ENCODE peak calls at places on chromosomes 12 and 14, in five cellular contexts. One of them, this sample, is unnamed.

GRCh38 chr12:12008931-12009611 is 61.7 kb upstream of the BCL2L14 start:
- DNase-seq in NB4: peak
- DNase-seq in GM12878: peak
- DNase-seq in HepG2: no peak
- DNase-seq in K562: no peak
- DNase-seq in this sample: no peak

GRCh38 chr12:100942984-100943749 is 148.6 kb downstream of the ANO4 start:
- DNase-seq in K562: no peak
- DNase-seq in HepG2: no peak
- DNase-seq in GM12878: no peak
- DNase-seq in NB4: no peak
- DNase-seq in this sample: no peak

GRCh38 chr12:52063081-52063985 is 6.4 kb upstream of the ATG101 start:
- DNase-seq in NB4: no peak
- DNase-seq in GM12878: no peak
- DNase-seq in K562: peak
- DNase-seq in HepG2: no peak
- DNase-seq in this sample: no peak

GRCh38 chr12:132066345-132066685 is 77.8 kb downstream of the DDX51 start:
- DNase-seq in K562: no peak
- DNase-seq in NB4: peak
- DNase-seq in GM12878: peak
- DNase-seq in HepG2: no peak
- DNase-seq in this sample: no peak

GRCh38 chr12:28059678-28060077 is 87.1 kb upstream of the PTHLH start:
- DNase-seq in HepG2: no peak
- DNase-seq in GM12878: no peak
- DNase-seq in K562: no peak
- DNase-seq in NB4: no peak
- DNase-seq in this sample: no peak

GRCh38 chr12:62247242-62247641 is 13.0 kb upstream of the USP15 start:
- DNase-seq in GM12878: no peak
- DNase-seq in NB4: no peak
- DNase-seq in HepG2: no peak
- DNase-seq in K562: no peak
- DNase-seq in this sample: no peak

GRCh38 chr12:99027491-99027890 is 382.4 kb downstream of the APAF1 start:
- DNase-seq in HepG2: no peak
- DNase-seq in GM12878: no peak
- DNase-seq in K562: no peak
- DNase-seq in NB4: no peak
- DNase-seq in this sample: no peak

GRCh38 chr12:4031703-4032291 is 158.6 kb upstream of the PARP11 start:
- DNase-seq in HepG2: no peak
- DNase-seq in K562: no peak
- DNase-seq in GM12878: no peak
- DNase-seq in NB4: no peak
- DNase-seq in this sample: peak

GRCh38 chr14:104436741-104437701 is 142.5 kb upstream of the C14orf180 start:
- DNase-seq in NB4: no peak
- DNase-seq in GM12878: no peak
- DNase-seq in HepG2: no peak
- DNase-seq in K562: peak
- DNase-seq in this sample: no peak

GRCh38 chr14:101033006-101033405 is 129.5 kb upstream of the RTL1 start:
- DNase-seq in NB4: no peak
- DNase-seq in HepG2: no peak
- DNase-seq in GM12878: no peak
- DNase-seq in K562: no peak
- DNase-seq in this sample: no peak

GRCh38 chr14:51118993-51119392 is 24.1 kb upstream of the TRIM9 start:
- DNase-seq in GM12878: no peak
- DNase-seq in HepG2: no peak
- DNase-seq in K562: no peak
- DNase-seq in NB4: peak
- DNase-seq in this sample: no peak

GRCh38 chr12:106954462-106955376 is 988 bp upstream of the TMEM263 start:
- DNase-seq in K562: peak
- DNase-seq in NB4: peak
- DNase-seq in GM12878: no peak
- DNase-seq in HepG2: no peak
- DNase-seq in this sample: peak

GRCh38 chr14:85487215-85487614 is 42.7 kb upstream of the FLRT2 start:
- DNase-seq in GM12878: no peak
- DNase-seq in K562: no peak
- DNase-seq in HepG2: no peak
- DNase-seq in NB4: no peak
- DNase-seq in this sample: no peak

GRCh38 chr12:115349711-115350110 is 665.7 kb upstream of the TBX3 start:
- DNase-seq in K562: no peak
- DNase-seq in GM12878: no peak
- DNase-seq in HepG2: no peak
- DNase-seq in NB4: no peak
- DNase-seq in this sample: no peak

GRCh38 chr14:55130194-55130550 is 1.1 kb downstream of the LGALS3 start:
- DNase-seq in K562: no peak
- DNase-seq in HepG2: peak
- DNase-seq in GM12878: no peak
- DNase-seq in NB4: no peak
- DNase-seq in this sample: no peak

GRCh38 chr12:32970465-32971110 is 74.0 kb upstream of the PKP2 start:
- DNase-seq in K562: no peak
- DNase-seq in HepG2: no peak
- DNase-seq in GM12878: no peak
- DNase-seq in NB4: no peak
- DNase-seq in this sample: no peak

DNA sequence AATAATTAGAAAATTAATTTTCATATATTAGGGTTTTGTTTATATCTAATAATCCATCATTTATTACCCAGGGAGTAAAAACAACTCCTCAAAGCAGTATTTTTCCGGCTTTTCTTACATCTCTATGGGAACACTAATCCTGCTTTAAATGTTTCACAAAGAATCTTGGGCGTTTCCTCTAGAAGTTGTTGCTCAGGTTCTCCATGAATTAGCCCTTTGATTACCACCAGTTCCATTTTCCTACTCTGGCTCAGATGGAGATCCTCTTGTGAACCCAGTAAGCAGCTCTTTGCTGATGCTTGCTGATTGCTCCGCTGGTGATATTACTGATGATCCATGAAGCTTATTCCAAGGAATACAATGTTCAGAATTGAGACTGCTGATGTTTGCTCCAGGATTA is 78.5 kb upstream of the PKP2 start:
- DNase-seq in GM12878: no peak
- DNase-seq in K562: no peak
- DNase-seq in HepG2: no peak
- DNase-seq in NB4: no peak
- DNase-seq in this sample: no peak
- H3K4me3 ChIP-seq in GM12878: no peak
- H3K4me3 ChIP-seq in K562: no peak
- H3K4me3 ChIP-seq in HepG2: no peak
- H3K4me3 ChIP-seq in NB4: no peak
- H3K4me3 ChIP-seq in this sample: no peak

GRCh38 chr14:81170104-81170828 is 50.5 kb downstream of the GTF2A1 start:
- DNase-seq in NB4: peak
- DNase-seq in HepG2: peak
- DNase-seq in GM12878: peak
- DNase-seq in K562: peak
- DNase-seq in this sample: peak
- TF ChIP-seq POLR2A in NB4: peak
- TF ChIP-seq POLR2A in HepG2: peak
- TF ChIP-seq POLR2A in GM12878: peak
- TF ChIP-seq POLR2A in K562: peak
- TF ChIP-seq POLR2A in this sample: peak

DNA sequence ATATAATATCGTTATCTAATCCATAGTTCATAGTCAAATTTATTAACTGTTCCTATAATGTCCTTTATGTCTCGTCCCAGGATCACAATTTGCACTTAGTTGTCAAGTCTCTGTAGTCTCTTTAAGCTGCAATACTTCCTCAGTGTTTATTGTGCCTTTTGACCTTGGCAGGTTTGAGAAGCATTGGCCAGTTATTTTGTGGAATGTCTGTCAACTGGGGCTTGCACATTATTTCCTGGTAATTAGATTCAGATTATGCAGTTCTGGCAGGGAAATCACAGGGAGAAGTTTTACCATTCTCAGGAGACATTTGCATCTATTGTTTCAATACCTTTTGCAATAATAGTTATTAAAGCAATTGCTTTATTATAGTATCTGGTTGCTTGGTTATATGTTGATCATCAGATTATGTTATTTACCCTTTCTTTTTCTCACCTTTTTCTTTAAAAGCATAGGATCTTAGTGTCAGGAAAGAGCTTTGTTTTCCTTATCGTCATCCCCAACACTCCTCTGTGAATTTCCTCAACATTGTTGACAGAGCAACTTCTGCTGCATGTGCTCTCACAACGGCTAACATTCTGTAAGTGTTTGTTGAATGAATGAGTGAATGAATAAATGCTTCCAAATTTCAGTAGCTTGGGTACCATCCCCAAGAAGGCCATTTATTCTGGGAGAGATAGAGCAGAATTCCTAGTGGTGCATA is 3.7 kb upstream of the ART4 start:
- DNase-seq in HepG2: peak
- DNase-seq in NB4: no peak
- DNase-seq in GM12878: no peak
- DNase-seq in K562: no peak
- DNase-seq in this sample: peak
- TF ChIP-seq MAX in HepG2: no peak
- TF ChIP-seq MAX in NB4: no peak
- TF ChIP-seq MAX in GM12878: no peak
- TF ChIP-seq MAX in K562: no peak
- TF ChIP-seq MAX in this sample: no peak

DNA sequence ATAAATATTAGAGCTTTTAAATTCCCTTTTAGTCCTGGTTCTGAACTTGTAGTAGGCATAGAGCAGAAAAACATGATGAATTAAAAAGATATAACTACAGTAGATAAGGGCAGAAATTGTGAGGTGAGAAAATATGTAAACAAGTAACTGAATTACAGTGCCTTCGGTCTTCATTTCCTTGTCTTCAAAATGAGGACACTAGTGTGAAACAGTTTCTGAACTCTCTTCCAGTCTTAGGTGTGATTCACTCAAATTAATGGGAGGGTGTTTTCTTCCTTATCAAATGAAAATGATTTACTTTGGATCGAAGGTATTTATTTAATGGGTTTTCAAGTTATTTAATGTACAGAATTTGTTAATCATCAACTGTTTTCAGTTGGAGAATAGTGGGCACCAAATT is 1.5 kb downstream of the FGD4 start:
- DNase-seq in K562: no peak
- DNase-seq in GM12878: no peak
- DNase-seq in HepG2: no peak
- DNase-seq in NB4: no peak
- DNase-seq in this sample: peak
- H3K4me3 ChIP-seq in K562: no peak
- H3K4me3 ChIP-seq in GM12878: no peak
- H3K4me3 ChIP-seq in HepG2: peak
- H3K4me3 ChIP-seq in NB4: no peak
- H3K4me3 ChIP-seq in this sample: peak

GRCh38 chr12:32546272-32546671 is 132.8 kb upstream of the DNM1L start:
- DNase-seq in NB4: no peak
- DNase-seq in HepG2: peak
- DNase-seq in GM12878: no peak
- DNase-seq in K562: no peak
- DNase-seq in this sample: no peak
- TF ChIP-seq POLR2A in NB4: no peak
- TF ChIP-seq POLR2A in HepG2: no peak
- TF ChIP-seq POLR2A in GM12878: no peak
- TF ChIP-seq POLR2A in K562: no peak
- TF ChIP-seq POLR2A in this sample: no peak

GRCh38 chr12:88208661-88209060 is 66.6 kb downstream of the TMTC3 start:
- DNase-seq in GM12878: no peak
- DNase-seq in HepG2: no peak
- DNase-seq in K562: no peak
- DNase-seq in NB4: no peak
- DNase-seq in this sample: no peak
- TF ChIP-seq MAX in GM12878: no peak
- TF ChIP-seq MAX in HepG2: no peak
- TF ChIP-seq MAX in K562: no peak
- TF ChIP-seq MAX in NB4: no peak
- TF ChIP-seq MAX in this sample: no peak

GRCh38 chr14:60642270-60642789 is 6.9 kb downstream of the SIX1 start:
- DNase-seq in K562: no peak
- DNase-seq in NB4: no peak
- DNase-seq in HepG2: no peak
- DNase-seq in GM12878: no peak
- DNase-seq in this sample: no peak
- H3K4me3 ChIP-seq in K562: no peak
- H3K4me3 ChIP-seq in NB4: no peak
- H3K4me3 ChIP-seq in HepG2: no peak
- H3K4me3 ChIP-seq in GM12878: no peak
- H3K4me3 ChIP-seq in this sample: no peak

GRCh38 chr12:6936642-6937480 is 6.8 kb upstream of the RNU7-1 start:
- DNase-seq in HepG2: no peak
- DNase-seq in GM12878: no peak
- DNase-seq in NB4: peak
- DNase-seq in K562: no peak
- DNase-seq in this sample: no peak

GRCh38 chr12:6936378-6936638 is 7.3 kb upstream of the RNU7-1 start:
- DNase-seq in K562: no peak
- DNase-seq in GM12878: no peak
- DNase-seq in NB4: no peak
- DNase-seq in HepG2: no peak
- DNase-seq in this sample: no peak

GRCh38 chr12:6939187-6939540 is 4.5 kb upstream of the RNU7-1 start:
- DNase-seq in HepG2: no peak
- DNase-seq in NB4: no peak
- DNase-seq in K562: no peak
- DNase-seq in GM12878: no peak
- DNase-seq in this sample: no peak

GRCh38 chr12:6938353-6939186 is 5.0 kb upstream of the RNU7-1 start:
- DNase-seq in HepG2: no peak
- DNase-seq in GM12878: no peak
- DNase-seq in NB4: no peak
- DNase-seq in K562: no peak
- DNase-seq in this sample: no peak

DNA sequence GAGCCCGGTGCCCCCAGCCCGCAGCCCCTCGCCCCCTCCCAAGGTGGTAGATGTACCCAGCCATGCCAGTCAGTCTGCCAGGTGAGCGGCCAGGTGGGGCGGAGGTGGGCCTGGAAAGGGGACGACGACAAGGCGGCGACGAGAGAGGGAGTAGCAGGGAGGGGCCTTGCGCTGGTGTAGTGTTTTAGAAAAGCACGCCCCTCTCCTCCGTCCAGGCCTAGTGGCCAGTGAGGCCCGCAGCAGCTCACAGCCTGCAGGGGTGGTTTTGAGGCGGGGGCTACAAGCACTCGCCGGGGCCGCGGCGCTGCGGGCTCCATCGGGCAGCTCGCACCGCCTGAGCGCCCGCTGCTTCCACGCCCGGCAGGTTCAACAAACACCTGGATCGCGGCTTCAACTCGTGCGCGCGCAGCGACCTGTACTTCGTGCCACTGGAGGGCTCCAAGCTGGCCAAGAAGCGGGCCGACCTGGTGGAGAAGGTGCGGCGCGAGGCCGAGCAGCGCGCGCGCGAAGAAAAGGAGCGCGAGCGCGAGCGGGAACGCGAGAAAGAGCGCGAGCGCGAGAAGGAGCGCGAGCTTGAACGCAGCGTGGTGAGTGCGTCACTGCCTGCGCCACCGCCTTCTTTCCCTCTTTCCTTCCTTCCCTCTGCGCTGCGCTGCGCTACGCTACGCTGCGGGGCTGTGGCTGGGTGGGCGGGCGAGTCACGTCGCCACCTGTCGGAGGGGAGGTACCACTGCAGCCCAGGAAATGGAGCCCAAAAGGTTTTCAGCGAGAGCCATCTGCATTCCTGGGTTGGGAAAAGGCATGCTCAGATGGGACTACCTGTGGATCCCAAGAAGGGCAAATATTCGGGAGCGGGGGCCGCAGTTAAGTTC is 5.9 kb upstream of the RNU7-1 start:
- DNase-seq in NB4: peak
- DNase-seq in HepG2: peak
- DNase-seq in GM12878: peak
- DNase-seq in K562: peak
- DNase-seq in this sample: peak
- TF ChIP-seq POLR2A in NB4: peak
- TF ChIP-seq POLR2A in HepG2: peak
- TF ChIP-seq POLR2A in GM12878: peak
- TF ChIP-seq POLR2A in K562: peak
- TF ChIP-seq POLR2A in this sample: peak

This sample was measured in endothelial cell of umbilical vein.